ENCODE peak calls at places on chromosome 17, in nine cellular contexts. D is RWPE1; Q is M059J; M is activated CD4-positive, alpha-beta memory T cell treated with anti-CD3 and anti-CD28 coated beads, Interleukin-2, amount 10 ng/mL, durations not matched to agents 7 days and 5 days; G is natural killer cell treated with Interleukin-12 subunit alpha and Interleukin-12 subunit beta and Interleukin-15 and Interleukin-18, amount 100 ng/mL, for 72 hours; H is dorsolateral prefrontal cortex; T is ACHN; F is K562; K is H54. O is an unnamed sample.

GRCh38 chr17:561118-561517 is 153.5 kb downstream of the VPS53 start:
- DNase-seq in D (peak; percentile 28), Q (peak; percentile 67), M (peak; percentile 29), G (peak; percentile 66), H (no peak), T (peak; percentile 7), F (no peak), K (peak; percentile 44), O (no peak)

GRCh38 chr17:75676461-75676860 is 9.3 kb downstream of the SAP30BP start:
- DNase-seq in D (no peak), Q (no peak), M (no peak), G (no peak), H (no peak), T (no peak), F (no peak), K (no peak), O (no peak)

GRCh38 chr17:65297916-65298315 is 160.7 kb downstream of the RGS9 start:
- DNase-seq in D (no peak), Q (no peak), M (no peak), G (no peak), H (no peak), T (no peak), F (no peak), K (no peak), O (no peak)

GRCh38 chr17:77808663-77809425 is 149.7 kb upstream of the TNRC6C start:
- DNase-seq in D (no peak), Q (peak; percentile 16), M (no peak), G (no peak), H (no peak), T (no peak), F (no peak), K (no peak), O (no peak)

GRCh38 chr17:75752405-75753192 is 12.4 kb downstream of the GALK1 start:
- DNase-seq in D (no peak), Q (no peak), M (no peak), G (no peak), H (no peak), T (no peak), F (no peak), K (no peak), O (no peak)

GRCh38 chr17:4740584-4740983 is 856 bp upstream of the CXCL16 start:
- DNase-seq in D (no peak), Q (no peak), M (no peak), G (no peak), H (no peak), T (no peak), F (no peak), K (no peak), O (no peak)

GRCh38 chr17:77391668-77392375 is 251.1 kb downstream of the SEC14L1 start:
- DNase-seq in D (no peak), Q (peak; percentile 96), M (peak; percentile 83), G (no peak), H (no peak), T (no peak), F (peak; percentile 15), K (peak; percentile 85), O (peak; percentile 75)

GRCh38 chr17:44707755-44708400 is 587 bp upstream of the DBF4B start:
- DNase-seq in D (no peak), Q (no peak), M (no peak), G (no peak), H (no peak), T (peak; percentile 18), F (peak; percentile 48), K (no peak), O (no peak)

GRCh38 chr17:81040791-81041337 is 5.9 kb downstream of the BAIAP2 start:
- DNase-seq in D (no peak), Q (peak; percentile 44), M (no peak), G (no peak), H (no peak), T (peak; percentile 50), F (peak; percentile 73), K (peak; percentile 47), O (no peak)

GRCh38 chr17:42564815-42565522 is 1.9 kb upstream of the MLX start:
- DNase-seq in D (no peak), Q (no peak), M (no peak), G (no peak), H (no peak), T (no peak), F (no peak), K (no peak), O (no peak)

GRCh38 chr17:15444805-15445204 is 22.6 kb downstream of the CDRT4 start:
- DNase-seq in D (no peak), Q (peak; percentile 89), M (no peak), G (no peak), H (no peak), T (no peak), F (peak; percentile 46), K (no peak), O (no peak)

GRCh38 chr17:68533887-68534700 is 21.9 kb downstream of the PRKAR1A start:
- DNase-seq in D (no peak), Q (no peak), M (no peak), G (no peak), H (no peak), T (no peak), F (no peak), K (no peak), O (no peak)

GRCh38 chr17:70871180-70871818 is 702.0 kb downstream of the KCNJ2 start:
- DNase-seq in D (no peak), Q (no peak), M (no peak), G (no peak), H (no peak), T (no peak), F (no peak), K (no peak), O (no peak)

GRCh38 chr17:76997981-76998531 is 129.9 kb downstream of the MGAT5B start:
- DNase-seq in D (no peak), Q (peak; percentile 36), M (peak; percentile 76), G (peak; percentile 76), H (no peak), T (no peak), F (no peak), K (no peak), O (peak; percentile 72)

GRCh38 chr17:17728550-17729251 is 47.4 kb downstream of the RAI1 start:
- DNase-seq in D (peak; percentile 80), Q (peak; percentile 77), M (no peak), G (no peak), H (no peak), T (no peak), F (no peak), K (peak; percentile 98), O (no peak)

GRCh38 chr17:79842656-79843474 is 3.6 kb upstream of the CBX4 start:
- DNase-seq in D (no peak), Q (peak; percentile 43), M (no peak), G (peak; percentile 72), H (no peak), T (peak; percentile 21), F (no peak), K (no peak), O (no peak)

GRCh38 chr17:43720311-43721060 is 38.1 kb downstream of the SOST start:
- DNase-seq in D (peak; percentile 64), Q (peak; percentile 73), M (peak; percentile 84), G (peak; percentile 80), H (peak; percentile 89), T (peak; percentile 76), F (peak; percentile 52), K (peak; percentile 55), O (peak; percentile 90)

GRCh38 chr17:39999067-39999466 is 16.2 kb upstream of the CSF3 start:
- DNase-seq in D (no peak), Q (peak; percentile 24), M (no peak), G (no peak), H (no peak), T (no peak), F (no peak), K (no peak), O (no peak)

GRCh38 chr17:39027037-39027436 is 59.8 kb upstream of the FBXO47 start:
- DNase-seq in D (peak; percentile 31), Q (peak; percentile 38), M (no peak), G (no peak), H (no peak), T (peak; percentile 7), F (peak; percentile 35), K (peak; percentile 44), O (peak; percentile 67)

GRCh38 chr17:48234922-48235321 is 127.4 kb downstream of the SNX11 start:
- DNase-seq in D (no peak), Q (no peak), M (no peak), G (no peak), H (no peak), T (no peak), F (no peak), K (no peak), O (no peak)

GRCh38 chr17:8832711-8833352 is 33.7 kb upstream of the MFSD6L start:
- DNase-seq in D (no peak), Q (no peak), M (peak; percentile 28), G (no peak), H (no peak), T (no peak), F (peak; percentile 49), K (no peak), O (peak; percentile 75)

O was measured in activated effector memory CD4-positive, alpha-beta T cell treated with anti-CD3 and anti-CD28 coated beads, Interleukin-2, amount 50 U/mL, for 16 hours.